ENCODE peak calls at places on chromosome 1, in four cellular contexts. H, E, M and X are unnamed samples.

GRCh38 chr1:246317723-246318359 is 189.2 kb downstream of the SMYD3 start:
- DNase-seq in E (no peak), H (no peak), M (no peak), X (no peak)

GRCh38 chr1:243718893-243719292 is 131.2 kb downstream of the AKT3 start:
- DNase-seq in E (no peak), H (no peak), M (no peak), X (no peak)

GRCh38 chr1:74235153-74235552 is at the start of gene TNNI3K:
- DNase-seq in M (no peak), E (no peak), H (no peak), X (no peak)

GRCh38 chr1:159756397-159756796 is 24.4 kb upstream of the DUSP23 start:
- DNase-seq in M (no peak), H (no peak), E (peak; percentile 21), X (no peak)

GRCh38 chr1:19400875-19401854 is 84.2 kb downstream of the CAPZB start:
- DNase-seq in H (no peak), E (no peak), M (no peak), X (no peak)

GRCh38 chr1:51247022-51247421 is 10.9 kb downstream of the RNF11 start:
- DNase-seq in E (no peak), M (no peak), H (no peak), X (no peak)

GRCh38 chr1:80882552-80882951 is 918.2 kb upstream of the ADGRL2 start:
- DNase-seq in H (peak; percentile 59), E (no peak), M (no peak), X (no peak)

GRCh38 chr1:24786191-24786590 is 40.9 kb downstream of the CLIC4 start:
- DNase-seq in H (no peak), M (no peak), E (no peak), X (no peak)

GRCh38 chr1:59354754-59355337 is 58.0 kb downstream of the FGGY start:
- DNase-seq in M (no peak), E (peak; percentile 35), H (no peak), X (no peak)

GRCh38 chr1:28370220-28371010 is 875 bp downstream of the PHACTR4 start:
- DNase-seq in M (no peak), E (no peak), H (peak; percentile 48), X (peak; percentile 14)

GRCh38 chr1:221394011-221394544 is 347.8 kb downstream of the DUSP10 start:
- DNase-seq in H (peak; percentile 2), E (no peak), M (no peak), X (no peak)

GRCh38 chr1:11761988-11762406 is at the start of gene C1orf167:
- DNase-seq in H (no peak), E (no peak), M (no peak), X (no peak)

GRCh38 chr1:17673335-17674075 is 81.6 kb upstream of the ACTL8 start:
- DNase-seq in M (no peak), E (no peak), H (no peak), X (no peak)

GRCh38 chr1:56758135-56758534 is 61.1 kb downstream of the FYB2 start:
- DNase-seq in M (no peak), E (peak; percentile 37), H (no peak), X (peak; percentile 19)

GRCh38 chr1:199129247-199129646 is 490.4 kb downstream of the PTPRC start:
- DNase-seq in H (peak; percentile 3), M (no peak), E (no peak), X (no peak)

GRCh38 chr1:109252893-109253802 is 3.8 kb downstream of the CELSR2 start:
- DNase-seq in M (no peak), E (peak; percentile 36), H (no peak), X (peak; percentile 78)

GRCh38 chr1:43766086-43766784 is 58.9 kb downstream of the ST3GAL3 start:
- DNase-seq in H (no peak), M (peak; percentile 59), E (no peak), X (no peak)

GRCh38 chr1:208203127-208203847 is 40.9 kb downstream of the PLXNA2 start:
- DNase-seq in H (peak; percentile 76), E (peak; percentile 61), M (peak; percentile 68), X (peak; percentile 76)

GRCh38 chr1:10504259-10504658 is 29.5 kb downstream of the PEX14 start:
- DNase-seq in M (no peak), E (no peak), H (no peak), X (no peak)

GRCh38 chr1:204417231-204417997 is 5.8 kb upstream of the PPP1R15B start:
- DNase-seq in E (peak; percentile 64), M (peak; percentile 53), H (peak; percentile 97), X (peak; percentile 88)

GRCh38 chr1:233242827-233243483 is 52.6 kb downstream of the PCNX2 start:
- DNase-seq in E (no peak), M (no peak), H (no peak), X (no peak)

GRCh38 chr1:33338495-33339211 is 17.8 kb upstream of the A3GALT2 start:
- DNase-seq in M (peak; percentile 66), H (peak; percentile 78), E (peak; percentile 69), X (peak; percentile 58)

GRCh38 chr1:83761977-83762376 is 237.0 kb downstream of the TTLL7 start:
- DNase-seq in M (no peak), H (no peak), E (no peak), X (no peak)

GRCh38 chr1:83762419-83762818 is 236.5 kb downstream of the TTLL7 start:
- DNase-seq in M (no peak), E (no peak), H (no peak), X (no peak)

GRCh38 chr1:83760211-83760978 is 238.5 kb downstream of the TTLL7 start:
- DNase-seq in E (no peak), H (no peak), M (no peak), X (no peak)

GRCh38 chr1:83763281-83764095 is 235.4 kb downstream of the TTLL7 start:
- DNase-seq in M (no peak), E (no peak), H (no peak), X (no peak)

GRCh38 chr1:83761084-83761760 is 237.7 kb downstream of the TTLL7 start:
- DNase-seq in M (no peak), H (no peak), E (no peak), X (no peak)
- TF ChIP-seq CTCF in M (no peak), H (no peak), E (no peak), X (no peak)

GRCh38 chr1:183473286-183473536 is 912 bp downstream of the SMG7 start:
- DNase-seq in E (no peak), H (no peak), M (no peak), X (no peak)
- H3K27ac ChIP-seq in E (no peak overlapping the region), H (no peak overlapping the region), M (no peak overlapping the region), X (no peak overlapping the region)

DNA sequence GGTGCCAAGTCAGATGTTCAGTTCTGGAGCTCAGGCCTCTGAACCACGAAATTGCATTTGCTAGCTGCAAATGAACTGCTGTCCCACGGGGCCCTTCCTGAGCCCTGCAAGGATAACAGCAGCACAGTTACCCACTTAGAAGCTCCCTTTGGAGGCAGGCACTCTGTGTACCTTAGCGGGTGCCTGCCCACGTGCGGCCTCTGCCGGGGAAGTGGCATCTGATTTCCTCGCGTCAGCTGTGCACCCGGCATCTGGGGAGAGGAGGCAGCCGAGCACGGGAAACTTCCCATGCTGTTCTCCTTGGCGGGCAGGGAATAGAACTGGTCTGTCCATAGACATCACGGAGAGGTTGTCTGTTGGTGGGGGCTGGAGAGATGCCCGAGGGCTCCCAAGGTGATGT is 148.0 kb upstream of the C1orf174 start:
- DNase-seq in E (no peak), M (no peak), H (no peak), X (no peak)
- H3K4me3 ChIP-seq in E (no peak overlapping the region), M (no peak overlapping the region), H (no peak overlapping the region), X (no peak overlapping the region)

GRCh38 chr1:46605242-46605641 is 1.2 kb upstream of the MKNK1 start:
- DNase-seq in E (no peak), M (no peak), H (no peak), X (no peak)

GRCh38 chr1:46601257-46602007 is 2.6 kb downstream of the MKNK1 start:
- DNase-seq in E (no peak), H (no peak), M (no peak), X (no peak)

GRCh38 chr1:46606255-46606965 is 2.3 kb upstream of the MKNK1 start:
- DNase-seq in M (no peak), H (no peak), E (no peak), X (no peak)

GRCh38 chr1:46603481-46603857 is 599 bp downstream of the MKNK1 start:
- DNase-seq in H (no peak), M (no peak), E (no peak), X (no peak)

GRCh38 chr1:46603858-46604549 is at the start of gene MKNK1:
- DNase-seq in H (peak; percentile 89), E (peak; percentile 98), M (peak; percentile 98), X (peak; percentile 97)
- TF ChIP-seq CTCF in H (peak; percentile 42), E (peak; percentile 45), M (peak; percentile 24), X (no peak)

GRCh38 chr1:90384152-90384650 is 332.9 kb downstream of the BARHL2 start:
- DNase-seq in H (no peak), E (no peak), M (no peak), X (no peak)

GRCh38 chr1:90386899-90387334 is 330.2 kb downstream of the BARHL2 start:
- DNase-seq in E (no peak), H (no peak), M (no peak), X (no peak)

DNA sequence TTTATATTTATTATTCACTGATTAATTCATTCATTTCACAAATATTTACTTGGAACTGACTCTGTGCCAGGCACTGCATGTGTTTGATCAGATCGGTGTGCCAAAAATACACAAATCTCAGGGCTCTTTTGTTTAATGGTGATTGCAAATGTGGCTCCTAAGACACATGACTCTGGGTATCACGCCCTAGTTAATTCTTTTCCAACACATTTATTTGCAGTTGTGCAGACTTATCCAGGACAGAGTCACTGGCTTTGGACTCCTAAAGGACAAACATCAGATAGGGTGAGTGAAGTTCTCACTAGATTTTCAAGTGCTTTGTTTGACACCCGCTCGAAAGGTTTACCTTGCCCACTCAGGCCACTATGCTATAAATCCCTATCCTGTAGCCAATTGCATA is 335.5 kb downstream of the BARHL2 start:
- DNase-seq in M (no peak), H (no peak), E (no peak), X (no peak)
- H3K27ac ChIP-seq in M (no peak overlapping the region), H (no peak overlapping the region), E (no peak overlapping the region), X (no peak overlapping the region)

GRCh38 chr1:202306535-202307345 is 35.0 kb downstream of the UBE2T start:
- DNase-seq in H (no peak), M (no peak), E (no peak), X (no peak)
- H3K4me3 ChIP-seq in H (no peak overlapping the region), M (no peak overlapping the region), E (no peak overlapping the region), X (no peak overlapping the region)

GRCh38 chr1:29415156-29415830 is 179.0 kb downstream of the PTPRU start:
- DNase-seq in E (no peak), H (no peak), M (no peak), X (no peak)
- TF ChIP-seq CTCF in E (no peak), H (no peak), M (no peak), X (no peak)

DNA sequence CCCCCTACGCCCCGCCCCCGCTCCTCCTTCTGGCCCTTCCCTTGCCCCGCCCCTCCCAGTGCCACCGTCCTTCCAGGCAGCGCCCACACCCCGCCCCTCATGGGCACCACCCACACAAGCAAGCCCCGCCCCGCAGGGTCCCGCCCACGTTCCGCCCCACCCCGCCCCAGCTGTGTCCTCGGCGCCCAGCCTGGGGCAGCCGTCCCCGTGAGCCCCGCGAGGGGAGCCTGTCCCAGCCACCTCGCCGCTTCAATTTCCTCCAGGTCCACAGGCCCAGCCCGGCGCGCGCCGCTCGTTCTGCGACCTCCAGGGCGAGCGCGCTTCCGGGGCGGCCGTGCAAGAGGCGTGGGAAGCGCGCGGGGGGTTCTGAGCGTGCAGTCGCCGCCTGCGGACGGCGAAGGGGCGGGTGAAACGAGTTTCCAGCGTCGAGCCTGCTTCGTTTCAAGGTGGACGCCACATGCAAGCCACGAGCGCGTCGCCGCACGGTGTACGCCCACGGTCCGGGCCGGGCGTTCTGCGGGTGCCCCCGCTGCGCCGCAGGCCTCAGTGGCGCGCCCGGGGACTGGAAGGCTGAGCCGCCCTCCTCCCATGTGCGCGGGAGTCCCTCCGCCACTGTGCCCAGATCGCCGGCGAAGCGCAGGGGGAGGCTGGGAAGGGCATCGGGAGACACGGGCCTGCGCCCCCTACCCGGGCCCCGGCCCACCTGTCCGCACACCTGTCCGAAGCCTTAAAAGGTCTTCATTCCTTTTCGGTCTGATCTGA is 10.8 kb upstream of the FAAP20 start:
- DNase-seq in H (peak; percentile 89), M (peak; percentile 97), E (peak; percentile 99), X (peak; percentile 98)
- H3K27ac ChIP-seq in H (peak overlapping the region; percentile 56), M (peak overlapping the region; percentile 85), E (peak overlapping the region; percentile 93), X (peak overlapping the region; percentile 80)